ENCODE peak calls at places on chromosome 22, in nine cellular contexts. C is CD8-positive, alpha-beta T cell; R is fibroblast of lung; O is brain microvascular endothelial cell; W is suprapubic skin; T is cardiac muscle cell; X is ascending aorta; B is uterus; G is sigmoid colon. J is an unnamed sample.

GRCh38 chr22:23242473-23243001 is 62.2 kb downstream of the BCR start:
- DNase-seq in C (no peak), B (no peak), W (no peak), X (no peak), T (no peak), O (peak), R (no peak), G (no peak), J (no peak)

GRCh38 chr22:48574776-48575566 is 1252.7 kb downstream of the BRD1 start:
- DNase-seq in W (no peak), O (no peak), G (no peak), B (no peak), X (no peak), R (peak), C (no peak), T (peak), J (no peak)

GRCh38 chr22:23774922-23775436 is 2.3 kb downstream of the MMP11 start:
- DNase-seq in R (peak), B (no peak), W (no peak), C (no peak), T (peak), G (no peak), O (peak), X (no peak), J (no peak)

GRCh38 chr22:19842386-19843106 is 12.1 kb downstream of the GNB1L start:
- DNase-seq in G (peak), X (no peak), O (no peak), W (no peak), C (no peak), B (no peak), R (no peak), T (no peak), J (no peak)

GRCh38 chr22:44814266-44815098 is 62.1 kb downstream of the ARHGAP8 start:
- DNase-seq in W (no peak), X (no peak), T (no peak), G (peak), B (no peak), C (no peak), R (no peak), O (no peak), J (no peak)

GRCh38 chr22:49367016-49367697 is 460.5 kb downstream of the BRD1 start:
- DNase-seq in W (no peak), B (no peak), O (peak), G (peak), C (no peak), T (no peak), R (no peak), X (no peak), J (peak)

GRCh38 chr22:24201681-24202590 is 20.6 kb downstream of the SUSD2 start:
- DNase-seq in T (no peak), X (no peak), O (peak), R (no peak), W (no peak), G (no peak), B (no peak), C (no peak), J (no peak)

GRCh38 chr22:48885271-48885918 is 942.3 kb downstream of the BRD1 start:
- DNase-seq in O (no peak), G (peak), X (peak), W (peak), C (no peak), R (no peak), T (no peak), B (no peak), J (peak)

GRCh38 chr22:50640857-50641647 is 13.1 kb upstream of the ARSA start:
- DNase-seq in C (no peak), R (no peak), O (no peak), G (no peak), T (no peak), B (no peak), X (no peak), W (peak), J (no peak)

GRCh38 chr22:48870436-48870835 is 957.2 kb downstream of the BRD1 start:
- DNase-seq in T (no peak), O (no peak), R (no peak), C (no peak), B (no peak), W (peak), X (peak), G (peak), J (no peak)

GRCh38 chr22:46045459-46046298 is 68.7 kb upstream of the WNT7B start:
- DNase-seq in R (no peak), O (no peak), G (peak), B (peak), T (no peak), C (no peak), W (peak), X (peak), J (peak)

GRCh38 chr22:17083811-17084540 is 824 bp upstream of the IL17RA start:
- DNase-seq in C (no peak), G (no peak), R (no peak), W (peak), T (no peak), O (no peak), X (no peak), B (no peak), J (peak)

GRCh38 chr22:30922151-30922611 is 46.4 kb downstream of the MORC2 start:
- DNase-seq in R (peak), B (peak), W (no peak), G (peak), T (peak), O (peak), C (peak), X (no peak), J (no peak)

GRCh38 chr22:28711820-28712777 is 29.5 kb downstream of the CHEK2 start:
- DNase-seq in B (peak), G (no peak), R (peak), W (no peak), X (no peak), T (peak), O (peak), C (no peak), J (no peak)

GRCh38 chr22:19504900-19505734 is 19.1 kb downstream of the CLDN5 start:
- DNase-seq in X (peak), W (no peak), G (no peak), O (no peak), B (no peak), T (no peak), R (no peak), C (no peak), J (no peak)

DNA sequence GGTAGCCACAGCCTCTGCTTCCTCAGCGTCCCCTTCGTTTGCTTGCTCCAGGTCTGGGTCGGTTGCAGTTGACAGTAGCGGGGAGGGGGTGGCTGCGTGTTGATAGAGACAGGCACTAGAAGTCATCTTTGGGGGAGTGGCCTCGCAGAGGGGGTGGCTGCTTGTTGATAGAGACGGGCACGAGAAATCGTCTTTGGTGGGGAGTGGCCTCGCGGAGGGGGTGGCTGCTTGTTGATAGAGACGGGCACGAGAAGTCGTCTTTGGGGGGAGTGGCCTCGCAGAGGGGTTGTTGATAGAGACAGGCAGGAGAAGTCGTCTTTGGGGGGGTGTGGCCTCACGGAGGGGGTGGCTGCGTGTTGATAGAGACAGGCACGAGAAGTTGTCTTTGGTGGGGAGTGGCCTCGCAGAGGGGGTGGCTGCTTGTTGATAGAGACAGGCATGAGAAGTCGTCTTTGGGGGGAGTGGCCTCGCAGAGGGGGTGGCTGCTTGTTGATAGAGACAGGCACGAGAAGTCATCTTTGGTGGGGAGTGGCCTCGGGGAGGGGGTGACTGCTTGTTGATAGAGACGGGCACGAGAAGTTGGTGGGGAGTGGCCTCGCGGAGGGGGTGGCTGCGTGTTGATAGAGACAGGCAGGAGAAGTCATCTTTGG is 328.3 kb downstream of the TBC1D22A start:
- DNase-seq in T (peak), C (peak), R (peak), O (peak), G (no peak), X (no peak), B (peak), W (peak), J (no peak)
- H3K27ac ChIP-seq in T (no peak), C (no peak), R (peak), O (no peak), G (no peak), X (no peak), B (no peak), W (no peak), J (no peak)

DNA sequence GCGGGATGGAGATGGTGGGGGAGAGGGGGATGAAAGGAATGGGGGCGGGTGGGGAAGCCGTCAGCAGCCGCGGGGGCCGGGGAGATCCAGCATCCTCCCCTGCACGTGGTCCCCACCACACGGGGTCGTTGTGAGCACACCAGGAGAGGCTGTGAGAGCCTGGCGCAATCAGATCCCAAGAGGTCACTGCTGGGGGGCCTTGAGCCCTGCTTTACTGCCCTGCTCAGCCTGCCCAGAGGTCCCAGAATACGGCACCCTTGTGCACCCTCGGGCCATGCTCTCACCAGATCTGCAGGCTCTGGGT is 7.4 kb downstream of the CABP7 start:
- DNase-seq in C (no peak), G (no peak), W (no peak), T (peak), O (no peak), R (peak), X (no peak), B (peak), J (no peak)
- TF ChIP-seq CTCF in C (no peak), G (no peak), W (peak), T (peak), O (peak), R (peak), X (peak), B (no peak), J (no peak)

GRCh38 chr22:21949948-21950347 is 2.7 kb downstream of the PPM1F start:
- DNase-seq in O (no peak), G (no peak), B (no peak), R (no peak), T (no peak), W (no peak), X (no peak), C (no peak), J (no peak)
- H3K27ac ChIP-seq in O (no peak), G (no peak), B (peak), R (no peak), T (no peak), W (no peak), X (no peak), C (no peak), J (peak)

GRCh38 chr22:39152511-39153219 is at the start of gene CBX7:
- DNase-seq in G (peak), W (peak), B (peak), T (peak), C (peak), O (peak), R (peak), X (peak), J (peak)
- TF ChIP-seq CTCF in G (no peak), W (no peak), B (no peak), T (no peak), C (no peak), O (no peak), R (no peak), X (no peak), J (no peak)

DNA sequence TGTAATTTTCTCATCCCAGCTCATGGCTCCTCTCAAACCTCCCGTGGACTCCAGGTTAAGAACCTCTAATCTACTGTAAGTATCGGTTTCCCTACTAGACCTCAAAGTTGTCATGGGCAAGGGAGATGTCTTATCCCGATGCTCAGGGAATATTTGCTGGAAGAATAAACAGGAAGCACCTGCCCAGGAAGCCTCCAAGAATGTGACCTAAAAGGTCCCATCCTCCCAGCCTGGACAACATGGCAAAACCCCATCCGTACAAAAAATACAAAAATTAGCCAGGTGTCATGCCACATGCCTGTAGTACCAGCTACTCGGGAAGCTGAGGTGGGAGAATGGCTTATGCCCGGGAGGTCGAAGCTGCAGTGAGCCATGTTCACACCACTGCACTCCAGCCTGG is 62.4 kb downstream of the APOL1 start:
- DNase-seq in R (no peak), O (no peak), X (no peak), W (no peak), C (no peak), B (no peak), G (no peak), T (no peak), J (no peak)
- H3K27ac ChIP-seq in R (no peak), O (no peak), X (no peak), W (no peak), C (no peak), B (peak), G (peak), T (no peak), J (peak)

GRCh38 chr22:38260760-38261477 is 11.9 kb downstream of the TMEM184B start:
- DNase-seq in X (no peak), B (no peak), C (no peak), G (no peak), W (no peak), T (no peak), R (peak), O (no peak), J (no peak)
- TF ChIP-seq CTCF in X (peak), B (no peak), C (no peak), G (no peak), W (no peak), T (peak), R (peak), O (peak), J (no peak)

GRCh38 chr22:40312050-40312449 is 34.2 kb upstream of the ADSL start:
- DNase-seq in C (no peak), T (no peak), X (no peak), G (no peak), B (no peak), W (no peak), R (no peak), O (no peak), J (no peak)
- H3K27ac ChIP-seq in C (no peak), T (no peak), X (no peak), G (no peak), B (no peak), W (no peak), R (no peak), O (no peak), J (no peak)

GRCh38 chr22:38414009-38414395 is 41.0 kb downstream of the KCNJ4 start:
- DNase-seq in O (no peak), R (no peak), X (peak), C (no peak), T (no peak), B (peak), W (peak), G (peak), J (no peak)

GRCh38 chr22:38411016-38411415 is 44.0 kb downstream of the KCNJ4 start:
- DNase-seq in G (peak), X (no peak), R (no peak), C (no peak), B (no peak), O (no peak), T (no peak), W (no peak), J (no peak)

GRCh38 chr22:38415046-38415445 is 40.0 kb downstream of the KCNJ4 start:
- DNase-seq in O (no peak), W (peak), C (no peak), G (peak), B (peak), R (no peak), T (no peak), X (peak), J (peak)

GRCh38 chr22:38412435-38413084 is 42.4 kb downstream of the KCNJ4 start:
- DNase-seq in G (peak), R (no peak), B (peak), T (no peak), W (peak), C (no peak), X (no peak), O (no peak), J (no peak)

GRCh38 chr22:38413085-38414008 is 41.7 kb downstream of the KCNJ4 start:
- DNase-seq in T (peak), W (peak), G (peak), B (peak), X (peak), R (no peak), C (no peak), O (no peak), J (peak)
- TF ChIP-seq CTCF in T (no peak), W (no peak), G (peak), B (no peak), X (no peak), R (no peak), C (no peak), O (no peak), J (no peak)

GRCh38 chr22:39090426-39091064 is 6.5 kb upstream of the APOBEC3H start:
- DNase-seq in W (no peak), C (peak), O (no peak), X (peak), B (no peak), G (no peak), T (no peak), R (no peak), J (no peak)
- H3K27ac ChIP-seq in W (no peak), C (peak), O (no peak), X (no peak), B (no peak), G (no peak), T (no peak), R (no peak), J (no peak)

GRCh38 chr22:35719212-35719869 is 1.7 kb downstream of the APOL5 start:
- DNase-seq in B (no peak), G (no peak), W (no peak), O (no peak), T (no peak), R (no peak), C (no peak), X (no peak), J (no peak)
- TF ChIP-seq CTCF in B (no peak), G (no peak), W (no peak), O (peak), T (no peak), R (peak), C (no peak), X (no peak), J (no peak)

J was measured in coronary artery.